ENCODE peak calls at places on chromosomes 2 and 18, in four cellular contexts. N is mammary epithelial cell, H is PC-3, U is A549. C is an unnamed sample.
A peak's percentile ranks its signal among the peaks of the same experiment; 100 is the strongest.

GRCh38 chr2:240024766-240025165 is 376 bp downstream of the NDUFA10 start:
- DNase-seq in N (peak; percentile 9), H (no peak), U (peak; percentile 7), C (peak; percentile 58)

GRCh38 chr18:70292628-70293027 is 3.8 kb downstream of the SOCS6 start:
- DNase-seq in N (no peak), H (no peak), U (no peak), C (peak; percentile 20)

GRCh38 chr2:205768341-205768740 is 86.0 kb downstream of the NRP2 start:
- DNase-seq in N (no peak), H (no peak), U (no peak), C (no peak)

GRCh38 chr2:127191331-127192219 is 28.5 kb downstream of the CYP27C1 start:
- DNase-seq in N (no peak), H (no peak), U (no peak), C (no peak)

GRCh38 chr2:193868833-193869232 is 1674.1 kb upstream of the TMEFF2 start:
- DNase-seq in N (peak; percentile 72), H (peak; percentile 14), U (no peak), C (no peak)

GRCh38 chr2:134218928-134219707 is 34.8 kb upstream of the MGAT5 start:
- DNase-seq in N (no peak), H (no peak), U (no peak), C (peak; percentile 87)

GRCh38 chr18:55996726-55997125 is 408.7 kb upstream of the TCF4 start:
- DNase-seq in N (no peak), H (no peak), U (no peak), C (no peak)

GRCh38 chr2:222706616-222707015 is 35.2 kb downstream of the MOGAT1 start:
- DNase-seq in N (no peak), H (no peak), U (no peak), C (no peak)

GRCh38 chr2:3655871-3656761 is 1.9 kb upstream of the ALLC start:
- DNase-seq in N (no peak), H (no peak), U (no peak), C (no peak)

GRCh38 chr18:78542204-78542603 is 437.4 kb upstream of the SALL3 start:
- DNase-seq in N (peak; percentile 1), H (no peak), U (peak; percentile 45), C (peak; percentile 72)

GRCh38 chr2:233032551-233033320 is at the start of gene NEU2:
- DNase-seq in N (no peak), H (no peak), U (no peak), C (no peak)

GRCh38 chr2:134912406-134912805 is 6.2 kb upstream of the CCNT2 start:
- DNase-seq in N (peak; percentile 88), H (peak; percentile 86), U (no peak), C (no peak)

GRCh38 chr2:52178845-52179244 is 1146.9 kb upstream of the NRXN1 start:
- DNase-seq in N (no peak), H (peak; percentile 64), U (no peak), C (no peak)

GRCh38 chr18:24212939-24213338 is 74.1 kb downstream of the CABYR start:
- DNase-seq in N (peak; percentile 99), H (peak; percentile 97), U (peak; percentile 41), C (peak; percentile 75)

GRCh38 chr2:67954125-67954748 is 108.6 kb downstream of the C1D start:
- DNase-seq in N (peak; percentile 39), H (no peak), U (no peak), C (peak; percentile 77)

GRCh38 chr18:37253424-37254255 is 312.0 kb downstream of the CELF4 start:
- DNase-seq in N (no peak), H (peak; percentile 5), U (no peak), C (peak; percentile 17)

GRCh38 chr18:11783716-11784331 is 67.4 kb upstream of the CHMP1B start:
- DNase-seq in N (no peak), H (no peak), U (no peak), C (no peak)

GRCh38 chr2:204507636-204508035 is 37.6 kb upstream of the PARD3B start:
- DNase-seq in N (no peak), H (no peak), U (no peak), C (no peak)

GRCh38 chr2:165054667-165055066 is 99.3 kb upstream of the SLC38A11 start:
- DNase-seq in N (no peak), H (no peak), U (no peak), C (no peak)

GRCh38 chr2:142745691-142746090 is 131.8 kb upstream of the KYNU start:
- DNase-seq in N (peak; percentile 51), H (no peak), U (peak; percentile 57), C (no peak)

GRCh38 chr18:34594243-34594642 is 115.9 kb upstream of the DTNA start:
- DNase-seq in N (no peak), H (no peak), U (no peak), C (no peak)

GRCh38 chr2:119649364-119649917 is 29.6 kb upstream of the TMEM177 start:
- DNase-seq in N (peak; percentile 45), H (peak; percentile 56), U (no peak), C (no peak)

GRCh38 chr2:159608108-159608507 is 8.2 kb downstream of the BAZ2B start:
- DNase-seq in N (no peak), H (no peak), U (no peak), C (no peak)
- H3K4me1 ChIP-seq in N (peaks cover 15% of the 10 kb centered on the region), H (peaks cover 14% of the 10 kb centered on the region), U (peaks cover 65% of the 10 kb centered on the region), C (no peaks in the 10 kb centered on the region)

DNA sequence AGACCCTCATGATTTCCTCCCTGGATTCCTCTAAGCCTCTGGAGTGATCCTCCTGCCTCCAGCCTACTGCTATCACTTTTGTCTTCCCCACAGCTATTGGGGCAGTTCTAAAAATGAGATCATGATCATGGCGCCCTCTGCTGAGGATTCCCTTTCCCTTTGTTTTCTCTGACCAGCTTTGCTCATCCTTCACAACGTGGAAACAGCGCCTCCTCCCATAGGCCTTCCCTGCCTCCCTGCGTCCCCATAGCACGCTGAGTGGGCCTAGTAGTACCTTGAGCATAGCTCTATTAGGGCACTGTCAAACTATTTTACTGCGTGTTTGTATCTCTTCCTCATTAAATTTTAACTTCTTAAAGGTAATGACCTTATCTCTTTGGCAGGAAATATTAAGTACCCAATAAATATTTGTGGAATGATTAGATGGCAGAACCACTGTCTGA is 207.0 kb upstream of the FANCL start:
- DNase-seq in N (peak; percentile 35), H (peak; percentile 84), U (peak; percentile 90), C (peak; percentile 68)
- H3K27ac ChIP-seq in N (no peak overlapping the region), H (peak overlapping the region; percentile 69), U (no peak overlapping the region), C (no peak overlapping the region)

GRCh38 chr2:64059270-64059669 is 40.0 kb upstream of the VPS54 start:
- DNase-seq in N (no peak), H (no peak), U (no peak), C (no peak)

GRCh38 chr2:64052468-64053241 is 33.4 kb upstream of the VPS54 start:
- DNase-seq in N (peak; percentile 23), H (peak; percentile 59), U (no peak), C (no peak)

GRCh38 chr2:64049633-64050220 is 30.5 kb upstream of the VPS54 start:
- DNase-seq in N (peak; percentile 69), H (peak; percentile 79), U (peak; percentile 65), C (peak; percentile 89)

GRCh38 chr2:64056021-64056420 is 36.8 kb upstream of the VPS54 start:
- DNase-seq in N (peak; percentile 82), H (no peak), U (no peak), C (no peak)

DNA sequence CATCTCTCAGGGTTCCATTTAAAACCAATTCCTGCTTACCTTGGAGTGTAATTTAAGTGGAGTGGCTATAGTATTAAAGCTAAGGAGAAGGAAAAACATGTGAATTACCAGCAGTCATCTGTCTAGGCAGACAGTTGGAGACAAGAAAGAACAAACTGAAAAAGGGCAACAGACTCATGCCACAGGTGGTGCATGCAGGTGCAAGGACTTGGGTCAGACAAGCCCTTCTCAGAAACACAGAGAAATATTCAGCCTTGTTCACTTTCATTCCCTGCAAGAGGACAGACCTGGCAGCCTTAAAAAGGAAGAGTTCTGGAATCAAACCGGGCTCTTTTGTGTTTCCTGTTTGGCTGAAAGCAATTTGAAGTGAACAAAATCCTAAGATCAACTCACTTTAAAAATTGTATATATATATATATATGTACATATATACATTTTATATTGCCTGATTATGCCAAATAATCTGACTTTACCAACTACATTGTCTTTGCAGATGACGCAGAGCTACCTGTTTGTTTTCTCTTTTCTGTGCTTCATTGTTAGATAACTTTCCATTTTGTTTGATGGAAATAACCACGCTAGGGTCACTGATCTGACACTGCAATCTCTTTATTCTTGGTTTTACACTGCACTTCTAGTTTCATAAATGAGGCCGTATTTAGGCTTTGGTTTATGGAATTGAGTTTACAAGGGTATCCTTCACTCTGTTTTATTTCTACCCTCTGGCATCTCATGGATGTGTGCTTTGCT is 35.1 kb upstream of the VPS54 start:
- DNase-seq in N (no peak), H (no peak), U (no peak), C (no peak)
- H3K4me1 ChIP-seq in N (peaks cover 33% of the 10 kb centered on the region), H (peaks cover 4% of the 10 kb centered on the region), U (no peaks in the 10 kb centered on the region), C (no peaks in the 10 kb centered on the region)

GRCh38 chr2:26614205-26615128 is 26.7 kb downstream of the CIB4 start:
- DNase-seq in N (no peak), H (no peak), U (no peak), C (no peak)
- H3K27ac ChIP-seq in N (no peak overlapping the region), H (no peak overlapping the region), U (no peak overlapping the region), C (no peak overlapping the region)

GRCh38 chr2:31235504-31235902 is 1.6 kb downstream of the EHD3 start:
- DNase-seq in N (peak; percentile 57), H (peak; percentile 56), U (peak; percentile 29), C (no peak)
- H3K4me1 ChIP-seq in N (peaks cover 42% of the 10 kb centered on the region), H (peaks cover 7% of the 10 kb centered on the region), U (peaks cover 14% of the 10 kb centered on the region), C (no peaks in the 10 kb centered on the region)